ENCODE peak calls at places on chromosomes 16 and 17, in five cellular contexts. F is SK-MEL-5; A is kidney tubule cell; J is T-helper 2 cell; W is activated T-helper 9 cell treated with anti-CD3 and anti-CD28 coated beads, Interleukin-2, amount 50 U/mL, for 16 hours. Z is an unnamed sample.

GRCh38 chr16:56294599-56294998 is 103.3 kb downstream of the GNAO1 start:
- DNase-seq in A (peak; percentile 65), J (no peak), W (no peak), F (peak; percentile 16), Z (no peak)

GRCh38 chr17:50122945-50123344 is 7.0 kb downstream of the SAMD14 start:
- DNase-seq in F (no peak), J (no peak), A (no peak), W (no peak), Z (no peak)

GRCh38 chr16:25014500-25015147 is 545 bp downstream of the ARHGAP17 start:
- DNase-seq in J (peak; percentile 32), F (peak; percentile 36), A (peak; percentile 50), W (no peak), Z (peak; percentile 52)

GRCh38 chr16:87395181-87395842 is 3.2 kb downstream of the MAP1LC3B start:
- DNase-seq in W (no peak), F (no peak), A (no peak), J (no peak), Z (no peak)

GRCh38 chr16:72884573-72884972 is 163.4 kb downstream of the ZFHX3 start:
- DNase-seq in A (no peak), W (no peak), F (peak; percentile 83), J (no peak), Z (no peak)

GRCh38 chr17:5832886-5833285 is 237.3 kb upstream of the WSCD1 start:
- DNase-seq in W (no peak), F (no peak), A (peak; percentile 93), J (peak; percentile 12), Z (peak; percentile 77)

GRCh38 chr17:17783825-17784598 is 52.8 kb downstream of the SREBF1 start:
- DNase-seq in W (no peak), F (no peak), A (peak; percentile 50), J (peak; percentile 16), Z (peak; percentile 41)

GRCh38 chr17:49631496-49631895 is 46.4 kb downstream of the SPOP start:
- DNase-seq in A (no peak), F (no peak), J (no peak), W (no peak), Z (no peak)

GRCh38 chr17:28008526-28008925 is 34.0 kb upstream of the NLK start:
- DNase-seq in J (peak; percentile 10), W (no peak), F (peak; percentile 44), A (peak; percentile 66), Z (peak; percentile 78)

GRCh38 chr17:20202141-20202574 is 193.0 kb downstream of the SPECC1 start:
- DNase-seq in F (no peak), A (no peak), J (no peak), W (no peak), Z (no peak)

GRCh38 chr17:6497496-6498221 is 53.4 kb downstream of the PIMREG start:
- DNase-seq in W (no peak), F (no peak), A (no peak), J (no peak), Z (no peak)

GRCh38 chr17:57534863-57535651 is 210.0 kb downstream of the CCDC182 start:
- DNase-seq in F (no peak), W (no peak), A (no peak), J (no peak), Z (no peak)

GRCh38 chr17:27608330-27609230 is 22.4 kb upstream of the LGALS9 start:
- DNase-seq in F (no peak), W (no peak), A (peak; percentile 74), J (no peak), Z (no peak)

GRCh38 chr16:10871157-10871991 is 5.6 kb upstream of the CIITA start:
- DNase-seq in J (peak; percentile 96), F (peak; percentile 73), W (peak; percentile 13), A (peak; percentile 94), Z (peak; percentile 54)

GRCh38 chr16:68993885-68994284 is 111.6 kb upstream of the HAS3 start:
- DNase-seq in A (peak; percentile 96), F (no peak), W (no peak), J (no peak), Z (peak; percentile 72)

GRCh38 chr16:62831235-62831634 is 795.0 kb upstream of the CDH8 start:
- DNase-seq in A (no peak), J (no peak), W (no peak), F (no peak), Z (no peak)

GRCh38 chr17:33977729-33978514 is 277.2 kb upstream of the CCL2 start:
- DNase-seq in W (no peak), A (no peak), J (no peak), F (no peak), Z (no peak)

GRCh38 chr17:17004251-17004996 is 32.5 kb upstream of the TNFRSF13B start:
- DNase-seq in F (no peak), A (no peak), W (no peak), J (no peak), Z (peak; percentile 27)